ENCODE peak calls at places on chromosome 11, in ten cellular contexts. Y, G, W, B, A, O, E, Q, J and I are unnamed samples.

GRCh38 chr11:98587884-98588283 is 432.9 kb upstream of the CNTN5 start:
- DNase-seq in J (no peak), A (no peak), O (no peak), B (no peak), Y (no peak), E (no peak), G (no peak), Q (no peak), W (no peak), I (no peak)

GRCh38 chr11:19772480-19772879 is 59.8 kb downstream of the NAV2 start:
- DNase-seq in O (no peak), A (no peak), G (no peak), Y (no peak), W (no peak), B (no peak), E (no peak), Q (no peak), J (no peak), I (no peak)

GRCh38 chr11:17263803-17264202 is 12.7 kb upstream of the NUCB2 start:
- DNase-seq in W (peak), O (no peak), Q (no peak), B (no peak), A (no peak), E (no peak), Y (no peak), J (no peak), G (peak), I (no peak)

GRCh38 chr11:12603362-12604088 is 70.7 kb upstream of the TEAD1 start:
- DNase-seq in Y (no peak), J (no peak), A (no peak), B (no peak), O (no peak), W (no peak), E (no peak), Q (no peak), G (no peak), I (no peak)

GRCh38 chr11:1767399-1768140 is 3.8 kb upstream of the CTSD start:
- DNase-seq in G (no peak), Q (no peak), Y (peak), B (no peak), J (no peak), E (no peak), A (no peak), W (no peak), O (peak), I (no peak)

GRCh38 chr11:17629113-17629512 is 82.1 kb downstream of the OTOG start:
- DNase-seq in O (no peak), E (no peak), Y (no peak), J (no peak), A (no peak), W (no peak), B (no peak), Q (no peak), G (no peak), I (no peak)

GRCh38 chr11:129252621-129253020 is 60.5 kb upstream of the ARHGAP32 start:
- DNase-seq in E (no peak), J (no peak), Y (no peak), G (no peak), A (no peak), O (no peak), Q (no peak), W (no peak), B (no peak), I (no peak)

GRCh38 chr11:116861539-116861938 is 24.1 kb upstream of the APOA1 start:
- DNase-seq in Y (no peak), A (no peak), O (no peak), J (no peak), B (no peak), G (peak), E (no peak), W (peak), Q (no peak), I (no peak)

GRCh38 chr11:129435499-129436245 is 60.0 kb downstream of the BARX2 start:
- DNase-seq in W (no peak), A (no peak), Q (no peak), G (no peak), E (no peak), B (no peak), O (no peak), J (no peak), Y (no peak), I (no peak)

GRCh38 chr11:1863352-1864215 is 10.7 kb downstream of the LSP1 start:
- DNase-seq in G (peak), A (peak), W (peak), J (no peak), O (no peak), E (no peak), Y (no peak), B (no peak), Q (peak), I (no peak)

GRCh38 chr11:34250732-34251639 is 106.8 kb downstream of the ABTB2 start:
- DNase-seq in J (peak), B (no peak), A (no peak), O (no peak), Q (no peak), Y (peak), G (peak), W (peak), E (peak), I (peak)